ENCODE peak calls at places on chromosomes 6 and 20, in five cellular contexts. T, H, X, G and P are unnamed samples.

GRCh38 chr6:100228437-100229424 is 234.7 kb upstream of the MCHR2 start:
- DNase-seq in T (peak), H (peak), X (peak), G (peak), P (no peak)

GRCh38 chr6:90078513-90079289 is 184.4 kb downstream of the GJA10 start:
- DNase-seq in T (no peak), H (no peak), X (no peak), G (no peak), P (no peak)

GRCh38 chr6:44025226-44025625 is 102.0 kb downstream of the MRPL14 start:
- DNase-seq in T (no peak), H (no peak), X (no peak), G (no peak), P (no peak)

GRCh38 chr6:30111266-30111856 is 1.5 kb downstream of the TRIM31 start:
- DNase-seq in T (no peak), H (no peak), X (no peak), G (no peak), P (no peak)

GRCh38 chr6:140175486-140175885 is 801.0 kb upstream of the CITED2 start:
- DNase-seq in T (no peak), H (no peak), X (no peak), G (no peak), P (no peak)

GRCh38 chr20:10170261-10170660 is 48.4 kb upstream of the SNAP25 start:
- DNase-seq in T (no peak), H (no peak), X (no peak), G (no peak), P (no peak)

GRCh38 chr6:41071501-41071922 is 644 bp downstream of the OARD1 start:
- DNase-seq in T (no peak), H (peak), X (no peak), G (peak), P (no peak)

GRCh38 chr6:105600342-105601293 is 197.7 kb upstream of the PREP start:
- DNase-seq in T (no peak), H (no peak), X (no peak), G (no peak), P (no peak)

GRCh38 chr6:41065550-41066026 is 6.6 kb downstream of the OARD1 start:
- DNase-seq in T (no peak), H (no peak), X (no peak), G (no peak), P (no peak)